ENCODE peak calls at places on chromosomes 7 and 10, in eight cellular contexts. C, V, M, L, K, Y, J and D are unnamed samples. For H3K36me3, the result is how much of the 10 kb centered on the place peaks cover.

GRCh38 chr10:52216852-52217251 is 97.2 kb upstream of the DKK1 start:
- DNase-seq in C (no peak), V (no peak), M (no peak), L (no peak), K (peak), Y (no peak), J (no peak), D (no peak)

GRCh38 chr7:32299133-32299702 is 191.0 kb downstream of the LSM5 start:
- DNase-seq in C (peak), V (no peak), M (peak), L (no peak), K (no peak), Y (no peak), J (no peak), D (no peak)

GRCh38 chr10:104076743-104077160 is 8.9 kb downstream of the COL17A1 start:
- DNase-seq in C (peak), V (no peak), M (peak), L (peak), K (no peak), Y (no peak), J (peak), D (no peak)

GRCh38 chr7:118039963-118040489 is 143.9 kb upstream of the LSM8 start:
- DNase-seq in C (no peak), V (no peak), M (no peak), L (no peak), K (no peak), Y (no peak), J (no peak), D (no peak)

GRCh38 chr10:28906440-28906839 is 229.1 kb downstream of the BAMBI start:
- DNase-seq in C (no peak), V (no peak), M (no peak), L (no peak), K (peak), Y (no peak), J (no peak), D (no peak)

GRCh38 chr7:8751557-8752231 is 318.3 kb downstream of the NXPH1 start:
- DNase-seq in C (no peak), V (no peak), M (no peak), L (no peak), K (no peak), Y (no peak), J (peak), D (no peak)

GRCh38 chr10:24727811-24728210 is 4.1 kb upstream of the ARHGAP21 start:
- DNase-seq in C (peak), V (no peak), M (peak), L (no peak), K (no peak), Y (no peak), J (no peak), D (no peak)

GRCh38 chr10:103672345-103672744 is 178.8 kb downstream of the NEURL1 start:
- DNase-seq in C (no peak), V (no peak), M (no peak), L (no peak), K (no peak), Y (no peak), J (no peak), D (no peak)

GRCh38 chr7:327305-327931 is 37.4 kb downstream of the FOXL3 start:
- DNase-seq in C (no peak), V (no peak), M (no peak), L (no peak), K (no peak), Y (peak), J (no peak), D (no peak)

GRCh38 chr10:35194906-35195305 is 68.3 kb downstream of the CREM start:
- DNase-seq in C (no peak), V (peak), M (no peak), L (no peak), K (peak), Y (no peak), J (no peak), D (peak)

GRCh38 chr7:94671444-94672235 is 15.7 kb upstream of the SGCE start:
- DNase-seq in C (no peak), V (no peak), M (no peak), L (no peak), K (no peak), Y (no peak), J (no peak), D (no peak)

GRCh38 chr10:43595739-43596298 is 10.4 kb upstream of the ZNF485 start:
- DNase-seq in C (no peak), V (no peak), M (no peak), L (no peak), K (no peak), Y (no peak), J (no peak), D (peak)

GRCh38 chr10:45514283-45515270 is 140.6 kb downstream of the ALOX5 start:
- DNase-seq in C (no peak), V (no peak), M (no peak), L (no peak), K (peak), Y (no peak), J (no peak), D (no peak)

GRCh38 chr7:137873524-137873923 is 26.8 kb upstream of the DGKI start:
- DNase-seq in C (no peak), V (no peak), M (no peak), L (no peak), K (peak), Y (no peak), J (no peak), D (no peak)

GRCh38 chr10:19412531-19412930 is 363.9 kb downstream of the MALRD1 start:
- DNase-seq in C (peak), V (no peak), M (peak), L (peak), K (peak), Y (no peak), J (no peak), D (no peak)

GRCh38 chr10:4282496-4282895 is 497.5 kb upstream of the KLF6 start:
- DNase-seq in C (no peak), V (no peak), M (no peak), L (no peak), K (no peak), Y (no peak), J (no peak), D (no peak)

GRCh38 chr7:35596061-35596460 is 98.9 kb downstream of the HERPUD2 start:
- DNase-seq in C (peak), V (no peak), M (no peak), L (no peak), K (peak), Y (no peak), J (no peak), D (no peak)

GRCh38 chr7:73707045-73707631 is 12.3 kb downstream of the STX1A start:
- DNase-seq in C (no peak), V (no peak), M (no peak), L (no peak), K (no peak), Y (peak), J (peak), D (peak)

GRCh38 chr7:134684165-134684564 is 37.5 kb downstream of the BPGM start:
- DNase-seq in C (no peak), V (no peak), M (no peak), L (no peak), K (no peak), Y (no peak), J (no peak), D (no peak)

GRCh38 chr7:101950450-101951119 is 133.2 kb downstream of the CUX1 start:
- DNase-seq in C (peak), V (no peak), M (no peak), L (no peak), K (peak), Y (no peak), J (no peak), D (no peak)

GRCh38 chr10:1557081-1557480 is 180.2 kb downstream of the ADARB2 start:
- DNase-seq in C (no peak), V (no peak), M (no peak), L (no peak), K (no peak), Y (peak), J (no peak), D (no peak)

GRCh38 chr7:1829111-1829510 is 159.0 kb downstream of the ELFN1 start:
- DNase-seq in C (no peak), V (peak), M (peak), L (no peak), K (no peak), Y (peak), J (no peak), D (no peak)

GRCh38 chr7:30923009-30923773 is 11.5 kb downstream of the AQP1 start:
- DNase-seq in C (no peak), V (no peak), M (peak), L (peak), K (no peak), Y (peak), J (peak), D (no peak)

GRCh38 chr10:26837139-26837538 is 23.6 kb downstream of the ABI1 start:
- DNase-seq in C (peak), V (no peak), M (no peak), L (no peak), K (no peak), Y (no peak), J (no peak), D (no peak)

GRCh38 chr10:132807621-132808049 is 21.7 kb upstream of the NKX6-2 start:
- DNase-seq in C (no peak), V (no peak), M (no peak), L (no peak), K (no peak), Y (no peak), J (no peak), D (no peak)

GRCh38 chr10:113168560-113168959 is 218.5 kb downstream of the TCF7L2 start:
- DNase-seq in C (no peak), V (no peak), M (no peak), L (no peak), K (no peak), Y (no peak), J (no peak), D (no peak)

GRCh38 chr7:65457705-65458104 is 84.0 kb downstream of the ZNF92 start:
- DNase-seq in C (no peak), V (no peak), M (no peak), L (no peak), K (no peak), Y (no peak), J (no peak), D (no peak)

GRCh38 chr7:47301657-47302295 is 280.1 kb downstream of the TNS3 start:
- DNase-seq in C (no peak), V (no peak), M (no peak), L (no peak), K (no peak), Y (no peak), J (no peak), D (no peak)
- H3K36me3 ChIP-seq in C (under half), V (under half), M (under half), L (under half), K (under half), Y (half or more), J (half or more), D (under half)

GRCh38 chr7:150716939-150717338 is 526 bp downstream of the GIMAP1 start:
- DNase-seq in C (no peak), V (no peak), M (no peak), L (no peak), K (no peak), Y (no peak), J (no peak), D (no peak)
- H3K27ac ChIP-seq in C (no peak), V (peak), M (no peak), L (no peak), K (no peak), Y (peak), J (peak), D (peak)

GRCh38 chr7:87935373-87935706 is 1.3 kb downstream of the ADAM22 start:
- DNase-seq in C (peak), V (no peak), M (no peak), L (no peak), K (no peak), Y (no peak), J (no peak), D (no peak)
- H3K4me3 ChIP-seq in C (no peak), V (peak), M (peak), L (peak), K (peak), Y (peak), J (peak), D (peak)

GRCh38 chr7:24801910-24802699 is 44.8 kb upstream of the GSDME start:
- DNase-seq in C (no peak), V (no peak), M (no peak), L (no peak), K (no peak), Y (no peak), J (no peak), D (no peak)
- H3K36me3 ChIP-seq in C (under half), V (under half), M (under half), L (under half), K (under half), Y (under half), J (half or more), D (half or more)

DNA sequence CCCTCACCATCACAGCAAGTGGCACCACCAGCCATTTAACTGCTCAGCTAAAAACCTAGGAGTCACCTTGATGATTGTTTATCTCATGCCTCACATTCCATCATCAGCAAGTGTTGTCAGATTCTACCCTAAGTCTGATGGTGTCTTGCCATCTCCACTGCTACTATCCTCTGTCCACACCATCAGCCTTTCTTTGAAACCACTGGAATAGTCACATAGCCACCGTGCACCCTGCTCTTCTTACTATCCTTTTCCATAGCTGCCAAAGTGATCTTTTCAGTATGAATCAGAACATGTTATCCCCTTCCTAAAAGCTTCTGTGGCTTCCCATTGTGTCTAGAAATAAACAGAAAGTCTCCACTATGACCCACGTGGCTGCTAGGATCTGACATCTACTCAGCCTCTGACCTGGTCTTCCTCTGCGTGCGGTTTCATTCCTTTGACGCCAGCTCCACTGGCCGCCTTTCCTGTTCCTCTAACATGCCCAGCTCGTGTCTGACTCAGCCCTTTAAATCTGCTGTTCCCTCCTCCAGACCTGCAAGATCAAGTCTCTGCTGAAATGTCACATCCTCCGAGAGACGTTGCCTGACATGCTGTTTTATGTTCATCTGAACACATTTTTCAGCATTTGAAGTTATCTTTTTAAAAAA is 16.5 kb upstream of the CHN2 start:
- DNase-seq in C (no peak), V (no peak), M (no peak), L (peak), K (peak), Y (peak), J (peak), D (no peak)
- H3K27ac ChIP-seq in C (no peak), V (no peak), M (no peak), L (no peak), K (no peak), Y (no peak), J (no peak), D (no peak)

GRCh38 chr10:101958691-101959090 is 97.3 kb downstream of the ARMH3 start:
- DNase-seq in C (no peak), V (no peak), M (no peak), L (no peak), K (no peak), Y (no peak), J (no peak), D (no peak)

GRCh38 chr10:101965075-101965765 is 90.8 kb downstream of the ARMH3 start:
- DNase-seq in C (no peak), V (no peak), M (no peak), L (no peak), K (no peak), Y (no peak), J (no peak), D (no peak)

GRCh38 chr10:101960879-101961395 is 95.0 kb downstream of the ARMH3 start:
- DNase-seq in C (peak), V (no peak), M (peak), L (no peak), K (no peak), Y (no peak), J (no peak), D (no peak)

GRCh38 chr10:101959349-101959916 is 96.5 kb downstream of the ARMH3 start:
- DNase-seq in C (no peak), V (no peak), M (no peak), L (no peak), K (no peak), Y (no peak), J (no peak), D (no peak)

GRCh38 chr10:101961591-101962498 is 94.1 kb downstream of the ARMH3 start:
- DNase-seq in C (no peak), V (no peak), M (no peak), L (peak), K (peak), Y (no peak), J (no peak), D (no peak)
- H3K4me3 ChIP-seq in C (no peak), V (no peak), M (peak), L (no peak), K (no peak), Y (no peak), J (no peak), D (no peak)

DNA sequence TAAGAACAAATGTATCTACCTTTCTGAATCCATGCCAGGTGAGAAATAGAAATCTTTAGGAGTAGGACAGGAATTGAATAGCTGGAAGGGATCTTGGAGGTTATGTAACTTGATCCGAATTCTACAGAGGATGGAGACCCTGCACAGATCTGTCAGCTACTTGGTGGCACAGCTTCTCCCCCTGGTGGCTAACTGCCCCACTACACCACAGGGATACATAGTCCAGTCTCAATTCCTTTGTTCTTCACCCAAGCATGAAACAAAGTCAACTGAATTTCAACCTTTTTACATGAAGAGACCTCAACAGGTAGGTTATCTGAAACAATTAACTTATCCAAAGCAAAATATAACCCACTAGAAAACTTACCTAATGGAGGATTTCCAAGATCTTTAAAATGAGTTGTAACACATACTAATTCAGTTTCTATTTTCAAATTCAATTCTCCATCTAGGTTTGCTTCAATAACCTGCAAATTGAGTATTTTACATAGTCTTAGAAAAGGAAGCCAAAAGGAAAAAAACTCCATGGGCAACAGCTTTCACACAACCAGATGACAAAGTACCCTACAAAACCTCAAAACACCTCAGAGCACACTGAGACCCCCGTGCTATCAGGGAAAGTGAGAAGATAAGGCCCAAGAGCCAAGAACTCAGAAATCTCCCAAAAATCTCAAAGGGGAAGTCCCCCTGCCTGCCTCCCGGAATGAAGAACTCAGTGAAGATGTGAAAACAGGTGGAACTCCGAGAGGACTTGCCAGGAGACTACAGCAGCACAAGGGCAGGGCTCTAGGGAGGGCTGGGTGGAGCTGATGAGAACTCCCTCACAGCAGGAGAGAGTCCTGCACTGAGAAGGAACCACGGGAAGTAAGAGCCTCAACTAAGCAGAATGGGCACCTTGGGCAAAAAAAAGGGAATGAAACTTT is 10.3 kb downstream of the HUS1 start:
- DNase-seq in C (peak), V (peak), M (peak), L (peak), K (peak), Y (no peak), J (peak), D (peak)
- H3K36me3 ChIP-seq in C (under half), V (half or more), M (half or more), L (under half), K (half or more), Y (half or more), J (half or more), D (half or more)